ENCODE peak calls at places on chromosomes 13 and 19, in five cellular contexts. O, R, M, Q and Y are unnamed samples.

GRCh38 chr19:44141191-44142013 is at the start of gene ZNF234:
- DNase-seq in O (peak; percentile 84), R (peak; percentile 63), M (peak; percentile 70), Q (peak; percentile 82), Y (peak; percentile 65)

GRCh38 chr19:18264956-18265610 is 9.2 kb downstream of the IQCN start:
- DNase-seq in M (no peak), Q (no peak), R (no peak), O (no peak), Y (no peak)

GRCh38 chr13:112968910-112969691 is at the start of gene MCF2L:
- DNase-seq in Q (no peak), O (no peak), R (no peak), M (peak; percentile 26), Y (no peak)

GRCh38 chr19:17847538-17848366 is at the start of gene JAK3:
- DNase-seq in M (no peak), Q (no peak), O (peak; percentile 72), R (peak; percentile 75), Y (peak; percentile 53)

GRCh38 chr13:114112826-114113322 is 19.5 kb downstream of the RASA3 start:
- DNase-seq in Q (no peak), M (peak; percentile 21), R (no peak), O (peak; percentile 19), Y (no peak)

GRCh38 chr19:47593860-47594259 is 15.1 kb upstream of the BICRA start:
- DNase-seq in O (no peak), M (no peak), Q (no peak), R (no peak), Y (no peak)

GRCh38 chr19:34512254-34512796 is 30.8 kb downstream of the WTIP start:
- DNase-seq in O (no peak), Q (no peak), R (no peak), M (no peak), Y (no peak)

GRCh38 chr19:47881757-47882156 is 4.4 kb downstream of the SULT2A1 start:
- DNase-seq in R (no peak), Q (no peak), O (no peak), M (no peak), Y (no peak)

GRCh38 chr19:41959056-41960053 is at the start of gene RABAC1:
- DNase-seq in Q (peak; percentile 89), O (peak; percentile 93), R (peak; percentile 80), M (peak; percentile 90), Y (peak; percentile 81)

GRCh38 chr13:36913463-36913862 is 6.6 kb downstream of the SMAD9 start:
- DNase-seq in Q (no peak), O (no peak), R (no peak), M (no peak), Y (no peak)

GRCh38 chr13:110650436-110650835 is 35.1 kb downstream of the NAXD start:
- DNase-seq in O (peak; percentile 16), Q (no peak), M (no peak), R (no peak), Y (no peak)

GRCh38 chr13:110651271-110651670 is 35.9 kb downstream of the NAXD start:
- DNase-seq in R (no peak), O (peak; percentile 15), Q (no peak), M (no peak), Y (no peak)

GRCh38 chr13:110652755-110653154 is 37.4 kb downstream of the NAXD start:
- DNase-seq in M (no peak), O (no peak), R (no peak), Q (no peak), Y (no peak)

GRCh38 chr13:110652231-110652730 is 36.9 kb downstream of the NAXD start:
- DNase-seq in O (no peak), R (no peak), Q (no peak), M (no peak), Y (no peak)

GRCh38 chr13:110651726-110652230 is 36.4 kb downstream of the NAXD start:
- DNase-seq in O (peak; percentile 7), M (no peak), R (no peak), Q (no peak), Y (no peak)
- TF ChIP-seq CTCF in O (no peak), M (no peak), R (no peak), Q (no peak), Y (no peak)

DNA sequence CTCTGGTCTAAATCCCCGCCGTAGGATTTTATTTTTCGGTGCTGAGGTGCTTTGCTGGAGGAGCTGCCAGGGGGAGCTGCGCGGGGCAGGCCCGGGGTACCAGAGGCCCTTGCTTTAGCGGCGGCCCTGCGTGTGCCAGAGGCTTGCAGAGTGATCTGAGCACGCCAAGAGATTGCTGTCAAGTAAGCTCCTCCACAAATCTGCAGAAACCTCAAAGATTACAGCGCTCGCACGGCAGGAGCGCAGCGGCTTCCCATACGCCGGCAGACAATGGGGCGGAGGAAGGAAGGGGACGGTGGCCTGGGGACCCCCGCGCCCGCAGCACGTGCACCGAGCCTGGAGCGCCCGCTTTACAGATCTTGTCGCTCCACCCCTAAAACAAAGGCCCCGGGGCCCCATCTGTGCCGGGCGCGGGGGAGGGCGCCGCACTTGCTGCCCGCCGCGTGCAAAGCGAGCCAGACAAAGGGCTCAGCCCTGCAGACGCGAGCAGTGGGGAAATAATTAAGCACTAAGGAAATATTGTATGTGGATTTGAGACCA is 9.1 kb upstream of the C19orf12 start:
- DNase-seq in R (no peak), Q (no peak), M (no peak), O (no peak), Y (no peak)
- TF ChIP-seq CTCF in R (no peak), Q (no peak), M (no peak), O (no peak), Y (peak; percentile 30)

GRCh38 chr19:19672816-19673215 is 4.2 kb downstream of the ZNF101 start:
- DNase-seq in Q (no peak), M (no peak), O (no peak), R (no peak), Y (no peak)

GRCh38 chr19:19670070-19670551 is 1.5 kb downstream of the ZNF101 start:
- DNase-seq in R (no peak), Q (no peak), M (no peak), O (no peak), Y (no peak)

GRCh38 chr19:19662866-19663291 is 597 bp downstream of the ATP13A1 start:
- DNase-seq in O (no peak), R (no peak), Q (no peak), M (no peak), Y (no peak)

GRCh38 chr19:19663292-19664120 is at the start of gene ATP13A1:
- DNase-seq in Q (peak; percentile 96), M (peak; percentile 97), R (peak; percentile 83), O (peak; percentile 98), Y (peak; percentile 90)

DNA sequence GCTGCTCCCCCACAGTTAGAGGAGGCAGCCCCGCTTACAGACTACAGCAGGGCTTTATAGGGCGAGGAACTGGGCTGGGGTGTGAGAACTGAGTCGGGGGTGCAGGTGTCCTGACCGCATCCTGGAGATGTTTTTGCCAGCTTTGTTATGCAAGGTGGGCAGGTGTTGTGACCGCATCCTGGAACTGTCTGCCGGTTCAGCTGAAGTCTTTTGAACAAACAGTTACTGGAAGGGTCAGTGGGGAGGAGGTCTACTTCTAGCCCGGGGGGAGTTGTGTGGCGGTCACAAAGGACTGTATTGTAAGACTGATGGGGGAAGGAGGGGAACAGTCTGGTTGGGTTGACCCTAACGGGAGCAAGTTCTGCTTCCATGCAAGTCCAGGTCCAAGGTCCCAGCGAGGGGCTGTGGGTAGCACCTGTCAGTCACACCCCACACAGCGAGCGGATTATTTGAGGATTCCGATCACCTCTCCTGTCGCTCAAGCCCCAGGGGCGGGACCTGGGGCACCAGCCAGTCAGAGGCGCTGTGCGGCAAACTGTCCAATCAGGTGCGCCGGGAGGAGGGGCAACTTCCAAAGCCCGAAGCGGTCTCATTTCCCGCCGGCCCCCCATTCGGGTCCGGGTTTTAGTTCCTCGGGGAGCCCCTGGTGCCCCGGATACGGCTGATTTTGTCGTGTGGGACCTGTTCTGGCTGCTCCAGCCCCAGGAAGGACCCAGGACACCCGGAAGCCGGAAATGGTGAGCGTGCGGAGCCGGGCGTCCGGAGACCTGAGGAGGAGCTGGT is at the start of gene ZNF101:
- DNase-seq in R (peak; percentile 83), O (peak; percentile 95), Q (peak; percentile 90), M (peak; percentile 93), Y (peak; percentile 87)
- TF ChIP-seq CTCF in R (no peak), O (no peak), Q (peak; percentile 20), M (no peak), Y (no peak)

DNA sequence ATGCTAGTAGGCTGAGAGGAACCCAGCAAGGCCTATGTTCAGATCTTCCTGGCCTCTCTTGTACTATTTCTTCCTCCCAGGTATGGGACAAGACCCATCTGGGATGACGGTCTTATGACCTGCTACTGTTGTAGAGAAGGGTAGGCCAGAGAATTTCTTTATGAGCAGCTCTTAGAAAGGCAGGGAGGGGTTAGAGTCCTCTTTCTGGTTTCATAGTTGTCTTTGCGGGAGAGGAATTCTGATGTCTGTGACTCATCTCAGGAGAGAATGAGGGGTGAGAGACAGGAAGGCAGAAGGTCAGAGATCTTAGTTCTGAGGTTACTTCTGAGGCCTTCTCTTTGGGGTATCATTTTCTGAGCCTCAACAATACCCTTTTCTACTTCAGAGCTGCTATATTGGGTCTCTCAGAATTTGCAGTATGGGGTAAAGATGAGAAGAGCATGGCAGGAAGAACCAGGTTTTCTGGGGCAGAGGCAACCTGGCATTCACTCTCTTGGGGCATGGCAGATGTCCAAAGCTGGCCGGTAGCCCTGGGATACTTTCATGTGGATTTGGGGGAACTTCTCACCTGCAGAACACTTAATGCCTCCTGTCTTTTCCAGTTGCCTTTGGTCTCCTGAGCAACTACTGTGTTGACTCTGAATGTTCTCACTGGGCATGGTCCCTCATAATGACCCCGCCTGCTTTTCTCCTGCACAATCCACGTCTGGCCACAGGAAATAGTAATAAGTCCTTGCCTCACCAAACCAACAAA is 154.4 kb downstream of the GGACT start:
- DNase-seq in M (no peak), O (no peak), R (no peak), Q (peak; percentile 45), Y (no peak)
- TF ChIP-seq CTCF in M (no peak), O (no peak), R (no peak), Q (no peak), Y (no peak)